ENCODE peak calls at places on chromosomes 12 and 14, in four cellular contexts. S is thoracic aorta; M is naive thymus-derived CD4-positive, alpha-beta T cell; W is psoas muscle. Q is an unnamed sample. For H3K4me1, the result is how much of the 10 kb centered on the place peaks cover.

GRCh38 chr12:12503384-12504078 is 59.1 kb downstream of the DUSP16 start:
- DNase-seq in S (no peak), M (no peak), W (no peak), Q (peak)

GRCh38 chr14:103019827-103020226 is 37.5 kb downstream of the CDC42BPB start:
- DNase-seq in S (no peak), M (no peak), W (peak), Q (no peak)

GRCh38 chr12:47742253-47742825 is 16.3 kb downstream of the RAPGEF3 start:
- DNase-seq in S (no peak), M (peak), W (peak), Q (peak)

GRCh38 chr14:104865069-104865630 is at the start of gene CEP170B:
- DNase-seq in S (no peak), M (peak), W (no peak), Q (peak)

GRCh38 chr14:88848571-88848970 is 24.1 kb downstream of the TTC8 start:
- DNase-seq in S (no peak), M (no peak), W (no peak), Q (no peak)

GRCh38 chr12:49041881-49042484 is 18.6 kb downstream of the KMT2D start:
- DNase-seq in S (no peak), M (no peak), W (no peak), Q (no peak)

GRCh38 chr12:85920324-85920947 is 46.3 kb downstream of the NTS start:
- DNase-seq in S (no peak), M (peak), W (no peak), Q (no peak)

GRCh38 chr12:19830461-19830860 is 391.2 kb downstream of the AEBP2 start:
- DNase-seq in S (no peak), M (no peak), W (no peak), Q (no peak)

GRCh38 chr14:68261092-68261842 is 441.7 kb downstream of the RAD51B start:
- DNase-seq in S (no peak), M (no peak), W (no peak), Q (no peak)

GRCh38 chr12:111993290-111994150 is 19.4 kb downstream of the TMEM116 start:
- DNase-seq in S (no peak), M (peak), W (no peak), Q (no peak)

GRCh38 chr14:99936056-99936455 is 129.2 kb upstream of the EVL start:
- DNase-seq in S (no peak), M (no peak), W (no peak), Q (no peak)

GRCh38 chr12:49264873-49265792 is at the start of gene TUBA1C:
- DNase-seq in S (peak), M (peak), W (peak), Q (peak)

GRCh38 chr12:130041983-130042812 is 120.1 kb upstream of the FZD10 start:
- DNase-seq in S (no peak), M (peak), W (peak), Q (no peak)

GRCh38 chr14:96904201-96904600 is 107.0 kb downstream of the VRK1 start:
- DNase-seq in S (no peak), M (no peak), W (no peak), Q (no peak)

GRCh38 chr12:104402630-104403029 is 54.1 kb upstream of the CHST11 start:
- DNase-seq in S (no peak), M (no peak), W (no peak), Q (no peak)

GRCh38 chr12:113232232-113232615 is 11.0 kb downstream of the TPCN1 start:
- DNase-seq in S (no peak), M (no peak), W (no peak), Q (no peak)

GRCh38 chr14:28609228-28609828 is 157.3 kb upstream of the FOXG1 start:
- DNase-seq in S (no peak), M (no peak), W (peak), Q (no peak)

GRCh38 chr14:53696217-53696965 is 260.2 kb downstream of the BMP4 start:
- DNase-seq in S (no peak), M (no peak), W (no peak), Q (no peak)

GRCh38 chr14:102829106-102829505 is 51.9 kb downstream of the TRAF3 start:
- DNase-seq in S (no peak), M (no peak), W (no peak), Q (no peak)

GRCh38 chr12:14936224-14936861 is 2.0 kb downstream of the ERP27 start:
- DNase-seq in S (no peak), M (no peak), W (no peak), Q (no peak)

GRCh38 chr12:39348523-39348922 is 94.4 kb downstream of the KIF21A start:
- DNase-seq in S (no peak), M (no peak), W (no peak), Q (no peak)

GRCh38 chr14:103286460-103286859 is 47.6 kb upstream of the EIF5 start:
- DNase-seq in S (no peak), M (no peak), W (no peak), Q (no peak)

GRCh38 chr14:23174266-23174665 is 9.2 kb downstream of the SLC7A8 start:
- DNase-seq in S (no peak), M (no peak), W (no peak), Q (no peak)

GRCh38 chr12:87274594-87275245 is 754.5 kb downstream of the C12orf50 start:
- DNase-seq in S (no peak), M (no peak), W (no peak), Q (no peak)

GRCh38 chr12:124319368-124320050 is 24.6 kb downstream of the RFLNA start:
- DNase-seq in S (no peak), M (no peak), W (no peak), Q (no peak)

GRCh38 chr12:127078577-127079350 is 1188.2 kb upstream of the TMEM132C start:
- DNase-seq in S (no peak), M (no peak), W (no peak), Q (no peak)

GRCh38 chr12:46219892-46220655 is 48.8 kb downstream of the SLC38A1 start:
- DNase-seq in S (no peak), M (peak), W (no peak), Q (peak)

GRCh38 chr12:55742719-55743130 is at the start of gene GDF11:
- DNase-seq in S (no peak), M (peak), W (peak), Q (peak)

GRCh38 chr12:71748081-71748850 is 6.4 kb upstream of the RAB21 start:
- DNase-seq in S (no peak), M (no peak), W (no peak), Q (no peak)

GRCh38 chr14:84442481-84442880 is 1087.5 kb upstream of the FLRT2 start:
- DNase-seq in S (no peak), M (no peak), W (no peak), Q (no peak)

GRCh38 chr12:57244306-57244696 is 6.7 kb downstream of the STAC3 start:
- DNase-seq in S (no peak), M (no peak), W (peak), Q (no peak)

GRCh38 chr12:52149651-52150241 is 42.1 kb downstream of the KRT80 start:
- DNase-seq in S (no peak), M (no peak), W (no peak), Q (no peak)

GRCh38 chr14:49615776-49616175 is 4.7 kb downstream of the RPL36AL start:
- DNase-seq in S (no peak), M (no peak), W (no peak), Q (no peak)
- H3K27ac ChIP-seq in S (no peak), M (no peak), W (no peak), Q (no peak)

GRCh38 chr12:26748741-26749431 is 84.1 kb downstream of the ITPR2 start:
- DNase-seq in S (no peak), M (no peak), W (no peak), Q (no peak)
- H3K4me1 ChIP-seq in S (under half), M (under half), W (under half), Q (under half)

GRCh38 chr12:54379401-54380201 is 4.9 kb downstream of the ZNF385A start:
- DNase-seq in S (peak), M (peak), W (peak), Q (peak)

GRCh38 chr12:54384591-54385041 is at the start of gene ZNF385A:
- DNase-seq in S (no peak), M (no peak), W (peak), Q (no peak)

GRCh38 chr12:54381136-54381535 is 3.4 kb downstream of the ZNF385A start:
- DNase-seq in S (no peak), M (no peak), W (no peak), Q (no peak)

GRCh38 chr12:54385251-54385914 is 850 bp upstream of the ZNF385A start:
- DNase-seq in S (no peak), M (no peak), W (peak), Q (no peak)

GRCh38 chr12:54383041-54383609 is 1.4 kb downstream of the ZNF385A start:
- DNase-seq in S (no peak), M (no peak), W (peak), Q (no peak)
- H3K27ac ChIP-seq in S (peak), M (no peak), W (peak), Q (no peak)

GRCh38 chr14:98138666-98139065 is 1133.3 kb downstream of the BCL11B start:
- DNase-seq in S (no peak), M (peak), W (no peak), Q (peak)
- H3K4me1 ChIP-seq in S (under half), M (half or more), W (under half), Q (half or more)